ENCODE peak calls at places on chromosomes 4 and X, in six cellular contexts. S, O, J, T, G and V are unnamed samples.

GRCh38 chr4:173703076-173703475 is 173.0 kb upstream of the HAND2 start:
- DNase-seq in J (no peak), O (no peak), S (no peak), G (no peak), T (no peak), V (no peak)

GRCh38 chr4:73944061-73944875 is 37.6 kb downstream of the PF4 start:
- DNase-seq in G (peak), S (no peak), J (peak), O (no peak), T (no peak), V (no peak)

GRCh38 chr4:170202721-170203120 is 113.0 kb upstream of the AADAT start:
- DNase-seq in J (no peak), T (no peak), O (no peak), G (no peak), S (no peak), V (no peak)

GRCh38 chr4:128917781-128918180 is 108.3 kb downstream of the JADE1 start:
- DNase-seq in O (no peak), S (no peak), G (no peak), J (no peak), T (no peak), V (no peak)

GRCh38 chrX:120840826-120841225 is 34.8 kb downstream of the CT47B1 start:
- DNase-seq in J (no peak), O (no peak), S (no peak), G (peak), T (peak), V (no peak)

GRCh38 chrX:17369294-17369693 is 5.7 kb upstream of the NHS start:
- DNase-seq in O (no peak), G (no peak), S (no peak), J (no peak), T (no peak), V (no peak)

GRCh38 chr4:116180056-116180690 is 905.2 kb downstream of the TRAM1L1 start:
- DNase-seq in T (peak), S (no peak), O (no peak), J (no peak), G (peak), V (no peak)

GRCh38 chr4:55637272-55637820 is 1.2 kb upstream of the NMU start:
- DNase-seq in T (no peak), S (no peak), O (no peak), J (no peak), G (no peak), V (no peak)

GRCh38 chr4:58188313-58188712 is 1078.1 kb upstream of the IGFBP7 start:
- DNase-seq in T (no peak), G (no peak), S (no peak), O (no peak), J (no peak), V (no peak)

GRCh38 chrX:10190367-10190766 is 33.6 kb downstream of the CLCN4 start:
- DNase-seq in T (peak), S (no peak), J (no peak), G (peak), O (no peak), V (no peak)

DNA sequence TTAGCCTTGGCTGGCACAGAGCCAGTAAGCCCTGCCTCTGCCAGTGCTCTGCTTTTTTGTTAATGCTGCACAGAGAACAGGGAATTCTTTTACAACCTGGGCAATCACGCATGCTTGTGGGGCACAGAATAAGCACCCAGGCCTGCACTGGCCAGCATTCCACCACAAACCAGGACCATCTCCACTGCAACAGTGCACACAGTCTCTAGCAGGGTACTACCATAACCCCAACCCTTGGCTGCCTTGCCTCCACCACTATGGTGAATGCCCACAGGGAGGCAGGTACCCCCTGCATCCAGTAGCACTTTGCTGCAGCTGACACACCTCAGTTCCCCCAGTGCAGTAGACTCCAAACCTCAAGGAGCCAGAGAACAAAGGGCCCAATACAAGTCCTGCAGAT is 19.2 kb upstream of the FAAH2 start:
- DNase-seq in O (no peak), J (no peak), T (no peak), G (no peak), S (no peak), V (no peak)
- TF ChIP-seq CTCF in O (no peak), J (no peak), T (no peak), G (no peak), S (no peak), V (no peak)

DNA sequence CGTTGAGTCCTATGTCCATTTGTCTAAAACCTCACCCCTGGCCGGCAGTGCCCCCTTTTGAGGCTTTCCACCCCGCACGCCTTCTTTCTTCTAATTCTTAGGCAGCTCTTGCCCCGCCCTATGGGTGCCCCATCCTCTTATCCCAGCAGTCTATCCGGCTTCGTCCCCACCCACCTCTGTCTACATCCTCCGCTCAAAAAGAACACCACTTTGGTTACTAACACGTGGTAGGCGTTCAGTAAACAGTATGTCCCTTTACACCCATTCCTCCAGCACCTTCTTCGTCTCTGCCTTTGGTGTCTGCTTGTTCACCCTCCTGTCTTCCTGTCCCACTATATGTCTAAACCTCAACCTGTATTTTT is 39.2 kb downstream of the STARD8 start:
- DNase-seq in T (peak), S (no peak), O (peak), G (peak), J (no peak), V (no peak)
- TF ChIP-seq CTCF in T (peak), S (no peak), O (no peak), G (no peak), J (no peak), V (no peak)

DNA sequence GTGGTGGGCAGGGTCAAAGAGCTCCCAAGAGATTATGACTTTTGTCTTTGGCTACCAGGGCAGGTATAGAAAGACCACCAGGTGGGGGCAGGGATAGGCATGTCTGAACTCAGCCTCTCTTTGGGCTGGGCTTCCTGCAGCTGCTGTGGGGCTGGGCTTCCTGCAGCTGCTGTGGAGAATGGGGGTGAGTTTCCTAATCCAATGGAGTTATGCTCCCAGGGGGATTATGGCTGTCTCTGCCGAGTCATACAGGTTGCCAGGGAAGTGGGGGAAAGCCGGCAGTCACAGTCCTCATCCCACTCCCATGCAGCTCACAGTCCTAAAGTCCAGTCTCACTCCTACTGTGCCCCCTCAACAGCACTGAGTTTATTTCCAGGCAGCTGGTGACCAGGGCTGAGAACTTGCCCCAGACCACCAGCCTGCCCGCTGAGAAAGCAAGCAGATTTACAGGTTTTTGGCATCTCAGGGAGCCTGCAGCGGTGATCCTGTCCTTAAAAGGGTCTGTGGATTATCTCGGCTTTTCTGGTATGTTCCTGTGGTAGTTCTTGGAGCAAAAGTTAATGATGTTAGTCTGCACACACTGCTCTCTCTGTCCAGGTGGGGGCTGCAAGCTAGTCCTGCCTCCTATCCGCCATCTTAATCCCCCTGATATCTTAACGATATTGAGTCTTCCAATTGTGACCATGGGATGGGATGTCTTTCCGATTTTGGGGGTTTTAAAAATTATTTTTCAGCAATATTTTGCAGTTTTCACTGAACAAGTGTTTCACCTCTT is 133.4 kb downstream of the RTL9 start:
- DNase-seq in T (no peak), S (no peak), O (no peak), G (no peak), J (no peak), V (no peak)
- TF ChIP-seq CTCF in T (no peak), S (no peak), O (no peak), G (no peak), J (no peak), V (no peak)

GRCh38 chr4:16508968-16509367 is 282.7 kb upstream of the TAPT1 start:
- DNase-seq in G (peak), J (no peak), T (peak), S (no peak), O (no peak), V (no peak)
- TF ChIP-seq CTCF in G (peak), J (peak), T (peak), S (no peak), O (no peak), V (no peak)

GRCh38 chrX:133465254-133465653 is 50.0 kb upstream of the GPC4 start:
- DNase-seq in S (no peak), T (no peak), G (no peak), J (no peak), O (no peak), V (no peak)

GRCh38 chrX:133473451-133473850 is 58.2 kb upstream of the GPC4 start:
- DNase-seq in T (no peak), O (no peak), J (no peak), S (no peak), G (no peak), V (no peak)

GRCh38 chrX:133468081-133468480 is 52.8 kb upstream of the GPC4 start:
- DNase-seq in O (no peak), S (no peak), T (no peak), G (no peak), J (no peak), V (no peak)
- TF ChIP-seq CTCF in O (no peak), S (no peak), T (no peak), G (no peak), J (no peak), V (no peak)

DNA sequence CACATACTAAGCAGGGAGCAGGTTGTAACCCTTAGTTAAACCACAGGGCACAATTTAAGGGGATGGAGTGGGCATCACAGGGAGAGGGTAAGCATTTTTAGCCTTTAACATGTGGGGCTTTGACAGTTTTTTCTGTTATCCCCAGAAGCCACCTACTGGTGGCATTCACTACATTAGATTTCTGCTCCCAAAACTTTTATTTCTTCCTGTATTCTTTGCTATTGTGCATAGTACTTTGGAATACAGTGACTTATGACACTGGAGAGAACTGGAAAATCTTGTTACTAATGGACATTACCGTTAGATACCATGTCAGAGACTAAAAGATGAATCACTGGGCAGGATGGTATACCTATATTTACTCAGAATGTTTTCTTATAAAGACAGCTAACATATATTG is 7.3 kb downstream of the TRIM75 start:
- DNase-seq in T (peak), O (no peak), J (no peak), G (no peak), S (no peak), V (no peak)
- TF ChIP-seq CTCF in T (peak), O (no peak), J (no peak), G (peak), S (no peak), V (no peak)

GRCh38 chrX:102650903-102651241 is 411 bp upstream of the GPRASP1 start:
- DNase-seq in O (no peak), S (no peak), T (no peak), G (no peak), J (no peak), V (peak)

GRCh38 chrX:102651242-102651967 is at the start of gene GPRASP1:
- DNase-seq in G (peak), J (peak), S (peak), O (no peak), T (peak), V (peak)

GRCh38 chrX:102654696-102655095 is 3.4 kb downstream of the GPRASP1 start:
- DNase-seq in G (no peak), T (no peak), O (no peak), J (no peak), S (no peak), V (no peak)

DNA sequence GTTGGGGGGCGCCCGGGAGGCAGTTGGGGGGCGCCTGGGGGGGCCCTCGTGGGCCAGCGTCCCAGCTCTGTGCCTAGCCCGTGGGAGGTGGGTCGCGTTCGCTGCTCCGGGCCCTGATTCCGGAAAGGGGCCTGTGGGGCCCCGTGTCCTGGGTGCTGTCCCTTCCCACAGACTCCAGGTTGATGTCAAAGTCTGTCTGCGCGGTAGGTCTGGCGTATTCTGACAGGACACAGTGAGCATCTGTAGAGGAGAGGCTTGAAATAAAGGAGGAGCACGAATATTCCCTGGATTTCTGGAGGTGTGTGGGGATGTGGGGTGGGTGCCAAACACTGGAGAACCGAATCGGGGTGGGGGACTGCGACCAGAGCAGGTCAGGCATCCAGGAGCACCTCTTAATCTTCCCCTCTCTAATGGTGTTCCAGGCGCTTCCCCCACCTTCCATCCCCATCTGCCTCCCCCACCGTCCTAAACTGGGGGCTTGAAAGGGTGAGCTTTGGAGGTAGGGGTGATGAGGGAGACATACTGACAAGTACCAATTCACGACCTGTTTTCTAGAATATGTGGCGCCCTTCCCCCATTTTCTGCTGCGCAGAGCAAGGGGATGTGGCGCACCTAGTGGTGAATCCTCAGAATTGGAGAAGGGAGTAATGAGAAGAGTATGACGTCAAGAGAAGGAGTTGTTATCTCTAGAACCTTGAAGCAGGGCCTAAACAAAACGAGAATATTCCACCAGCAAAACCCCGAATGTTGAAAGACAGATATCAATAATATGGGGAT is 873 bp downstream of the GPRASP1 start:
- DNase-seq in S (no peak), O (no peak), J (no peak), T (peak), G (peak), V (peak)
- TF ChIP-seq CTCF in S (peak), O (no peak), J (peak), T (peak), G (peak), V (peak)

DNA sequence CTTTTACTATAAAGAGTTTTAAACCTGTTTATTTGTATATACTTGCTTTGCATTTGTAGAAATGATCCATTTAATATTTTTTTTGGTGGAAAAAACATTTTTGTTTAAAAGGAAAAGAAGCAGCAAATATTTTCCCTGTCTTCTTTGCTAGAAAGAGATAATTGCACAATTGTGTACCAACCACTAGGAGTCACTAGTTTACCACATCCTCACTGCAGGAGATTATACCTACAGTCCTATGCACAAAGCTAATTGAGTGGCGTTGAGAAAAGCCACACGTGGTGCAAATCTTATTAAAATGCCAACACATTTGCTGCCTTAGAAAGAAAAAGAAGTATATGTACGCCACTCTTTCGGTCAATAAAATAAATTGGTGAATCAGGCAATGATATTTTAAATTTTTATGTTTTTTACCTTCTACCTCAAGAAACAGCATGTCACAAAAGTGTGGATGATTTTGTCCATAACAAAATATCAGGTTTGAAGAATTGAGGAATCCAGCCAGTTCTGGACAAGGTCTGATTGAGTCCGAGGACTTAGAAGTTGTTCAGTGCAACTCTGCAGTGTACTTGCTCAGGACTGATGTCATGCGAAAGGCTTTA is 102.9 kb downstream of the GRXCR1 start:
- DNase-seq in S (no peak), J (no peak), O (no peak), T (peak), G (peak), V (no peak)
- TF ChIP-seq CTCF in S (peak), J (peak), O (no peak), T (peak), G (peak), V (peak)

GRCh38 chr4:44493924-44494323 is 45.3 kb upstream of the KCTD8 start:
- DNase-seq in J (no peak), G (peak), S (no peak), T (peak), O (no peak), V (no peak)
- TF ChIP-seq CTCF in J (peak), G (peak), S (no peak), T (peak), O (no peak), V (no peak)

DNA sequence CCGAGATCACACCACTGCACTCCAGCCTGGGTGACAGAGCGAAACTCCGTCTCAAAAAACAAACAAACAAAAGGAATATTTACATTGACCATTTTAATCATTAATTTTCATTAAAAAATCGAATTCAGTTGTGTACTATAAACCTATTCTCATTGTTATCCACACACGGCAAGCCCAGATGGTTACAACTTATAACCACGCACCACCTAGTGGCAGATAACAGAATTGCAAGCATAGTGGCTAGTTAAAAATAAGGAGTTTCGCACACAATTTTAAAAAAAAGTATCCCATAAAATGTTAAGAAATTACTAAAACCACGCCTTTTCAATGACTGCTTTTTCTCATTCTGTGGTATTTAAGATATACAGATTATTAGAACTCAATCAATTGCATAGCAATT is 25.4 kb downstream of the MBNL3 start:
- DNase-seq in J (no peak), G (peak), O (no peak), T (peak), S (no peak), V (peak)
- TF ChIP-seq CTCF in J (peak), G (peak), O (no peak), T (peak), S (no peak), V (peak)